ENCODE peak calls at places on chromosomes 12 and 14, in four cellular contexts. C is H7, B is uterus, M is tibial artery. J is an unnamed sample.
A peak's percentile ranks its signal among the peaks of the same experiment; 100 is the strongest.

GRCh38 chr14:68306265-68306933 is 486.5 kb downstream of the ZFP36L1 start:
- DNase-seq in C (no peak), B (no peak), M (no peak), J (no peak)

GRCh38 chr12:65643595-65644386 is 180.5 kb upstream of the HMGA2 start:
- DNase-seq in C (no peak), B (no peak), M (no peak), J (peak; percentile 96)

GRCh38 chr14:68377459-68377858 is 415.4 kb downstream of the ZFP36L1 start:
- DNase-seq in C (no peak), B (peak; percentile 46), M (peak; percentile 62), J (peak; percentile 43)

GRCh38 chr12:31315779-31316465 is 10.0 kb downstream of the SINHCAF start:
- DNase-seq in C (no peak), B (no peak), M (no peak), J (no peak)

GRCh38 chr14:100340454-100340813 is 17.3 kb downstream of the SLC25A47 start:
- DNase-seq in C (peak; percentile 29), B (no peak), M (no peak), J (no peak)

GRCh38 chr12:16030729-16031128 is 119.6 kb downstream of the DERA start:
- DNase-seq in C (no peak), B (no peak), M (no peak), J (no peak)

GRCh38 chr12:131222271-131223139 is 268.8 kb downstream of the ADGRD1 start:
- DNase-seq in C (no peak), B (no peak), M (no peak), J (no peak)

GRCh38 chr14:73753887-73754880 is 40.0 kb upstream of the PNMA1 start:
- DNase-seq in C (no peak), B (no peak), M (no peak), J (peak; percentile 59)

GRCh38 chr12:31481415-31481814 is 109.5 kb downstream of the DENND5B start:
- DNase-seq in C (no peak), B (no peak), M (no peak), J (no peak)

GRCh38 chr12:10361084-10361483 is 28.8 kb downstream of the KLRK1 start:
- DNase-seq in C (no peak), B (no peak), M (no peak), J (no peak)

GRCh38 chr12:52867636-52868035 is 18.8 kb upstream of the KRT78 start:
- DNase-seq in C (peak; percentile 79), B (peak; percentile 43), M (peak; percentile 74), J (no peak)

GRCh38 chr14:48536318-48536717 is 860.9 kb upstream of the MDGA2 start:
- DNase-seq in C (peak; percentile 30), B (no peak), M (no peak), J (no peak)

GRCh38 chr12:121858662-121859572 is at the start of gene HPD:
- DNase-seq in C (peak; percentile 73), B (peak; percentile 88), M (peak; percentile 83), J (peak; percentile 90)

GRCh38 chr14:22098435-22098834 is 424.8 kb upstream of the OR4E1 start:
- DNase-seq in C (no peak), B (no peak), M (no peak), J (no peak)

GRCh38 chr14:22096511-22096890 is 422.9 kb upstream of the OR4E1 start:
- DNase-seq in C (no peak), B (no peak), M (no peak), J (no peak)

GRCh38 chr14:22097606-22098292 is 424.1 kb upstream of the OR4E1 start:
- DNase-seq in C (no peak), B (no peak), M (no peak), J (no peak)

GRCh38 chr14:22097072-22097471 is 423.5 kb upstream of the OR4E1 start:
- DNase-seq in C (no peak), B (peak; percentile 37), M (no peak), J (no peak)

DNA sequence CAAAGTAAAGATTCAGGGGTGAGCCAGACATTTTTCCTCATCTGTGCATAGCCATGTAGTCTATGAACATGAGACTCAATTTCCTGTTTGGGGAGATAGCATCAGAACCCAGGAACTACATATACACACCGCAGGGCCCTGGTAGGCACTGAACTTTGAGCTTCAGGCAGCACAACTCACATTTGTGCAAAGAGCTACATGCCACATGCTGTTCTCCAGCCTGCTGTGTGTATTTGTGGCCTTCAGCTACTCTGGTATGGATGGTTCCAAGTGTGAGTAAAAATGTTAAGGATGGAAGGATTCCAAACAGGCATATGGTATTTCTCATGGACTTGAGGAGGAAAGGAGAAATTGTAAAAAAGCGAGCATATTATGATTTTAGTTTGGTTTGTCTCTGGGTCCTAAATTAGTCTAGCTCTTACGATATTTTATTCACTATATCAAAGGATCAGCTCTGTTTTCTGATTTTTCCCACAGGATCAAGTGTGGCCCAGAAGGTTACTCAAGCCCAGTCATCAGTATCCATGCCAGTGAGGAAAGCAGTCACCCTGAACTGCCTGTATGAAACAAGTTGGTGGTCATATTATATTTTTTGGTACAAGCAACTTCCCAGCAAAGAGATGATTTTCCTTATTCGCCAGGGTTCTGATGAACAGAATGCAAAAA is 422.4 kb upstream of the OR4E1 start:
- DNase-seq in C (no peak), B (no peak), M (no peak), J (no peak)
- H3K4me3 ChIP-seq in C (no peak overlapping the region), B (no peak overlapping the region), M (no peak overlapping the region), J (no peak overlapping the region)

DNA sequence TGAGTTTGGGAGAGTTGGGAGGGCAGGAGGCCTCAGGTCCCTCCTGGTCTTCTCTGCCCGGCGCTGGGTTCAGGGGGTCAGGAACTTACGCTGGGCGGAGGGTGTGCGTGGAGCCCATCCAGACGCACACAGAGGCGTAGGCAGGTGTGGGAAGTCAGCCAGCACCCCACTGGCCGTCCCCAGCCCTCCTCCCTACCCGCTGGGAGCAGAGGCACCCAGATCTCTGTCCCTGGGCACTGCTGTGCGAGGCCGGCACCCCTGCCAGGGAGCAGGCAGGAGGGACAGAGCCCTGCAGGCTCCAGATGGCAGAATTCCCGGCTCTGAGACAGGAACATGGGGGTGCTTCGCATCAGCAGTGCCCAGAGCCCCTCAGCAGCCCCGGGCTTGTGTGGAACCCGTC is 59.6 kb downstream of the LRCOL1 start:
- DNase-seq in C (peak; percentile 67), B (no peak), M (no peak), J (no peak)
- H3K4me3 ChIP-seq in C (no peak overlapping the region), B (no peak overlapping the region), M (no peak overlapping the region), J (no peak overlapping the region)

DNA sequence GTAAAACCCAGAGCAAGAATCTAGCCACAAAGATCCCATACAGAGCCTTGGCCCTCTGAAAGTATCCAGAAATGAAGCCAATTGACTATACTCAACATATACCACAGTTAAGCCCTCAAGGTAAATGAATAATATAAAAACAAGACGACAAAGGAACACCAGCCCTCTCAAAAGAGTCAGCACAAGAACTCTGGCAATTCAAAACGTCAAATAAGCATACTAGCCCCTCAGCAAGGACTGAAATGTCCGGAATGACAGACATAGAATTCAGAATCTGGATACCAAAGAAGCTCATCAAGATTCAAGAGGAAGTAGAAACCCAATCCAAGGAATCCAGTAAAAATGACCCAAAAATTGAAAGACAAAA is 49.9 kb downstream of the GTF2A1 start:
- DNase-seq in C (no peak), B (no peak), M (no peak), J (no peak)
- H3K4me3 ChIP-seq in C (no peak overlapping the region), B (no peak overlapping the region), M (peak overlapping the region; percentile 61), J (no peak overlapping the region)

GRCh38 chr14:59333668-59334067 is 131.5 kb downstream of the GPR135 start:
- DNase-seq in C (no peak), B (peak; percentile 65), M (no peak), J (peak; percentile 93)
- H3K4me3 ChIP-seq in C (no peak overlapping the region), B (no peak overlapping the region), M (no peak overlapping the region), J (no peak overlapping the region)

GRCh38 chr12:38543151-38543550 is 226.6 kb downstream of the ALG10B start:
- DNase-seq in C (no peak), B (no peak), M (no peak), J (no peak)
- H3K4me3 ChIP-seq in C (no peak overlapping the region), B (no peak overlapping the region), M (no peak overlapping the region), J (no peak overlapping the region)

GRCh38 chr12:48882325-48882687 is 16.6 kb upstream of the RND1 start:
- DNase-seq in C (peak; percentile 26), B (peak; percentile 31), M (peak; percentile 24), J (no peak)
- H3K4me3 ChIP-seq in C (peak overlapping the region; percentile 22), B (no peak overlapping the region), M (peak overlapping the region; percentile 36), J (no peak overlapping the region)

GRCh38 chr12:75985566-75985965 is 46.0 kb downstream of the PHLDA1 start:
- DNase-seq in C (no peak), B (no peak), M (no peak), J (no peak)

GRCh38 chr12:75981247-75981646 is 50.3 kb downstream of the PHLDA1 start:
- DNase-seq in C (no peak), B (no peak), M (no peak), J (no peak)

GRCh38 chr12:75981773-75982564 is 49.6 kb downstream of the PHLDA1 start:
- DNase-seq in C (no peak), B (no peak), M (no peak), J (peak; percentile 74)

GRCh38 chr12:75984577-75985182 is 46.9 kb downstream of the PHLDA1 start:
- DNase-seq in C (no peak), B (no peak), M (no peak), J (no peak)

GRCh38 chr12:75982974-75983660 is 48.5 kb downstream of the PHLDA1 start:
- DNase-seq in C (no peak), B (no peak), M (no peak), J (no peak)
- H3K4me3 ChIP-seq in C (no peak overlapping the region), B (no peak overlapping the region), M (peak overlapping the region; percentile 47), J (no peak overlapping the region)

GRCh38 chr14:29926701-29927595 is 699 bp downstream of the PRKD1 start:
- DNase-seq in C (peak; percentile 67), B (peak; percentile 40), M (peak; percentile 32), J (peak; percentile 38)

GRCh38 chr14:29927596-29928341 is at the start of gene PRKD1:
- DNase-seq in C (peak; percentile 90), B (peak; percentile 54), M (peak; percentile 51), J (peak; percentile 63)

GRCh38 chr14:29930283-29930682 is 2.6 kb upstream of the PRKD1 start:
- DNase-seq in C (no peak), B (no peak), M (no peak), J (peak; percentile 50)

GRCh38 chr14:29926228-29926627 is 1.4 kb downstream of the PRKD1 start:
- DNase-seq in C (peak; percentile 11), B (no peak), M (no peak), J (no peak)

DNA sequence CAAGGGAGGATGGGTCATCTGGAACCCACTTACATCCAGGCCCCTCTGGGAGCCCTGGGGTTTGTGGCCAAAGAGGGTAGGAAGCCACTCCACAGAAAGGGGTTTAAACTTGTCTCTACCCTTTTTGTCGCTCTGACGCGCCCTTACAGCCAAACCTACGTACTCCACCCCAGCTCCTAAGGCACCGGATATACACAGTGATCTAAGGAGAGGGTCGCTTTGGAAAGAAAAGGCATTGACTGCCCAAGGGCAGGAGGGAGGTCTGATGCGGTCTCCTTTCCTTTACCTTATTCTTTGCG is 644 bp upstream of the PRKD1 start:
- DNase-seq in C (peak; percentile 38), B (peak; percentile 15), M (no peak), J (no peak)
- H3K4me3 ChIP-seq in C (peak overlapping the region; percentile 56), B (peak overlapping the region; percentile 59), M (peak overlapping the region; percentile 65), J (peak overlapping the region; percentile 39)

DNA sequence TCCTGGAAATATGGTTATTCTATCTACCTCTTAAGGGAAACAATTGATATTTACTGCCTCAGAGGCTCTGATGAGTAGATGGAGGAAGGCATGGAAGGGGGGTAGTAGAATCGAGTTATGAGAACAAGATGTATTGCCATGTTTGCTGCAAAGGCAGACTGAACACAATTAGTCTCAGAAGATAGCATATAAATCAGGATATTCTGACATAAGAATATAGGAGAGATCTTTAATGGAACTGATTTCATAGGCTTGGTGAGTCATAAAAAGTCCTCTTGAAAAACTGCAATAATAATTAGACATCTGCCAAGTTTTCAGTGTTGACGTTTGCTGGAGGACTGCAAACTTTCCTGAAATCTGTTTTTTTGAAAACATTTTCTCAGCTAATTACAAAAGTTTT is 636.1 kb downstream of the TMTC2 start:
- DNase-seq in C (no peak), B (no peak), M (no peak), J (no peak)
- H3K4me3 ChIP-seq in C (no peak overlapping the region), B (no peak overlapping the region), M (no peak overlapping the region), J (no peak overlapping the region)

GRCh38 chr14:77319416-77319815 is 1.3 kb downstream of the POMT2 start:
- DNase-seq in C (no peak), B (no peak), M (no peak), J (no peak)
- H3K4me3 ChIP-seq in C (no peak overlapping the region), B (no peak overlapping the region), M (no peak overlapping the region), J (no peak overlapping the region)